ENCODE peak calls at places on chromosomes 13 and 19, in seven cellular contexts. One of them, this sample, is unnamed.

GRCh38 chr19:30481823-30482222 is 109.6 kb downstream of the ZNF536 start:
- DNase-seq in GM19239: no peak
- DNase-seq in mammary epithelial cell: no peak
- DNase-seq in fibroblast of mammary gland: no peak
- DNase-seq in NCI-H1436 treated with DMSO at 0.1 percent for 48 hours: no peak
- DNase-seq in DMS79 treated with DMSO at 0.1 percent for 48 hours: no peak
- DNase-seq in COR-L47: no peak
- DNase-seq in this sample: no peak

GRCh38 chr13:59112375-59112774 is 1051.4 kb downstream of the DIAPH3 start:
- DNase-seq in COR-L47: no peak
- DNase-seq in DMS79 treated with DMSO at 0.1 percent for 48 hours: no peak
- DNase-seq in fibroblast of mammary gland: peak; percentile 96
- DNase-seq in NCI-H1436 treated with DMSO at 0.1 percent for 48 hours: no peak
- DNase-seq in mammary epithelial cell: peak; percentile 64
- DNase-seq in GM19239: no peak
- DNase-seq in this sample: peak; percentile 19

GRCh38 chr13:49214917-49215376 is 5.2 kb upstream of the MLNR start:
- DNase-seq in mammary epithelial cell: no peak
- DNase-seq in COR-L47: no peak
- DNase-seq in NCI-H1436 treated with DMSO at 0.1 percent for 48 hours: no peak
- DNase-seq in GM19239: peak; percentile 48
- DNase-seq in DMS79 treated with DMSO at 0.1 percent for 48 hours: no peak
- DNase-seq in fibroblast of mammary gland: no peak
- DNase-seq in this sample: no peak

GRCh38 chr13:22517544-22517943 is 663.2 kb upstream of the SGCG start:
- DNase-seq in mammary epithelial cell: no peak
- DNase-seq in GM19239: no peak
- DNase-seq in fibroblast of mammary gland: no peak
- DNase-seq in COR-L47: peak; percentile 10
- DNase-seq in DMS79 treated with DMSO at 0.1 percent for 48 hours: peak; percentile 30
- DNase-seq in NCI-H1436 treated with DMSO at 0.1 percent for 48 hours: peak; percentile 15
- DNase-seq in this sample: no peak

GRCh38 chr19:1942078-1942933 is 1.3 kb downstream of the CSNK1G2 start:
- DNase-seq in DMS79 treated with DMSO at 0.1 percent for 48 hours: peak; percentile 23
- DNase-seq in fibroblast of mammary gland: peak; percentile 50
- DNase-seq in NCI-H1436 treated with DMSO at 0.1 percent for 48 hours: no peak
- DNase-seq in mammary epithelial cell: peak; percentile 77
- DNase-seq in GM19239: peak; percentile 82
- DNase-seq in COR-L47: peak; percentile 43
- DNase-seq in this sample: peak; percentile 50

GRCh38 chr13:105196052-105196451 is 1339.4 kb downstream of the EFNB2 start:
- DNase-seq in GM19239: no peak
- DNase-seq in mammary epithelial cell: no peak
- DNase-seq in NCI-H1436 treated with DMSO at 0.1 percent for 48 hours: no peak
- DNase-seq in DMS79 treated with DMSO at 0.1 percent for 48 hours: no peak
- DNase-seq in COR-L47: no peak
- DNase-seq in fibroblast of mammary gland: no peak
- DNase-seq in this sample: no peak

GRCh38 chr13:28613562-28613961 is 45.4 kb upstream of the POMP start:
- DNase-seq in GM19239: no peak
- DNase-seq in NCI-H1436 treated with DMSO at 0.1 percent for 48 hours: no peak
- DNase-seq in COR-L47: no peak
- DNase-seq in mammary epithelial cell: peak; percentile 49
- DNase-seq in DMS79 treated with DMSO at 0.1 percent for 48 hours: no peak
- DNase-seq in fibroblast of mammary gland: no peak
- DNase-seq in this sample: no peak

GRCh38 chr19:13151605-13152355 is 1.6 kb downstream of the IER2 start:
- DNase-seq in mammary epithelial cell: peak; percentile 95
- DNase-seq in NCI-H1436 treated with DMSO at 0.1 percent for 48 hours: peak; percentile 86
- DNase-seq in GM19239: peak; percentile 70
- DNase-seq in DMS79 treated with DMSO at 0.1 percent for 48 hours: peak; percentile 96
- DNase-seq in fibroblast of mammary gland: peak; percentile 95
- DNase-seq in COR-L47: peak; percentile 97
- DNase-seq in this sample: peak; percentile 95

GRCh38 chr19:4343845-4344713 is 717 bp downstream of the MPND start:
- DNase-seq in fibroblast of mammary gland: no peak
- DNase-seq in mammary epithelial cell: no peak
- DNase-seq in COR-L47: no peak
- DNase-seq in DMS79 treated with DMSO at 0.1 percent for 48 hours: no peak
- DNase-seq in NCI-H1436 treated with DMSO at 0.1 percent for 48 hours: no peak
- DNase-seq in GM19239: no peak
- DNase-seq in this sample: no peak

GRCh38 chr19:49894011-49894664 is 2.5 kb downstream of the IL4I1 start:
- DNase-seq in COR-L47: no peak
- DNase-seq in DMS79 treated with DMSO at 0.1 percent for 48 hours: no peak
- DNase-seq in fibroblast of mammary gland: no peak
- DNase-seq in mammary epithelial cell: no peak
- DNase-seq in GM19239: no peak
- DNase-seq in NCI-H1436 treated with DMSO at 0.1 percent for 48 hours: no peak
- DNase-seq in this sample: no peak

GRCh38 chr19:52171321-52172169 is at the start of gene ZNF836:
- DNase-seq in DMS79 treated with DMSO at 0.1 percent for 48 hours: peak; percentile 91
- DNase-seq in NCI-H1436 treated with DMSO at 0.1 percent for 48 hours: peak; percentile 73
- DNase-seq in mammary epithelial cell: peak; percentile 73
- DNase-seq in COR-L47: peak; percentile 65
- DNase-seq in fibroblast of mammary gland: peak; percentile 64
- DNase-seq in GM19239: peak; percentile 79
- DNase-seq in this sample: no peak

GRCh38 chr19:48308695-48309586 is 16.4 kb upstream of the EMP3 start:
- DNase-seq in mammary epithelial cell: no peak
- DNase-seq in COR-L47: no peak
- DNase-seq in NCI-H1436 treated with DMSO at 0.1 percent for 48 hours: no peak
- DNase-seq in fibroblast of mammary gland: peak; percentile 36
- DNase-seq in GM19239: no peak
- DNase-seq in DMS79 treated with DMSO at 0.1 percent for 48 hours: no peak
- DNase-seq in this sample: no peak

GRCh38 chr13:32905864-32906180 is 110.4 kb upstream of the KL start:
- DNase-seq in mammary epithelial cell: no peak
- DNase-seq in fibroblast of mammary gland: no peak
- DNase-seq in GM19239: no peak
- DNase-seq in COR-L47: peak; percentile 30
- DNase-seq in NCI-H1436 treated with DMSO at 0.1 percent for 48 hours: no peak
- DNase-seq in DMS79 treated with DMSO at 0.1 percent for 48 hours: no peak
- DNase-seq in this sample: no peak